ENCODE peak calls at places on chromosomes 3 and 15, in six cellular contexts. W is CD8-positive, alpha-beta memory T cell; M is pancreas; P is PC-3; D is CD8-positive, alpha-beta T cell; S is lower lobe of right lung. F is an unnamed sample.
A peak's percentile ranks its signal among the peaks of the same experiment; 100 is the strongest.

GRCh38 chr15:67396109-67396508 is 124.8 kb upstream of the C15orf61 start:
- DNase-seq in W (no peak), M (no peak), P (no peak), D (no peak), S (no peak), F (no peak)

GRCh38 chr3:22862111-22862510 is 341.0 kb upstream of the UBE2E2 start:
- DNase-seq in W (no peak), M (no peak), P (no peak), D (no peak), S (no peak), F (no peak)

GRCh38 chr3:143060906-143061305 is 58.7 kb upstream of the CHST2 start:
- DNase-seq in W (no peak), M (no peak), P (no peak), D (no peak), S (no peak), F (no peak)

GRCh38 chr15:75367406-75367912 is 948 bp downstream of the MAN2C1 start:
- DNase-seq in W (no peak), M (peak; percentile 9), P (no peak), D (no peak), S (no peak), F (no peak)

GRCh38 chr15:65377105-65377975 is 462 bp downstream of the IGDCC3 start:
- DNase-seq in W (no peak), M (no peak), P (no peak), D (no peak), S (no peak), F (no peak)

GRCh38 chr3:35438101-35438500 is 201.2 kb upstream of the ARPP21 start:
- DNase-seq in W (no peak), M (no peak), P (no peak), D (no peak), S (no peak), F (no peak)

GRCh38 chr3:77066829-77067228 is 26.9 kb downstream of the ROBO2 start:
- DNase-seq in W (no peak), M (no peak), P (no peak), D (no peak), S (no peak), F (no peak)

GRCh38 chr15:40915679-40916078 is 13.5 kb upstream of the DLL4 start:
- DNase-seq in W (no peak), M (no peak), P (no peak), D (no peak), S (no peak), F (no peak)

GRCh38 chr3:155435821-155436220 is 142.3 kb upstream of the STRIT1 start:
- DNase-seq in W (no peak), M (no peak), P (no peak), D (no peak), S (no peak), F (no peak)

GRCh38 chr3:193974147-193974546 is 161.8 kb upstream of the HES1 start:
- DNase-seq in W (no peak), M (no peak), P (no peak), D (no peak), S (no peak), F (no peak)

GRCh38 chr15:59846100-59846499 is 157.0 kb upstream of the BNIP2 start:
- DNase-seq in W (no peak), M (no peak), P (no peak), D (no peak), S (no peak), F (no peak)

GRCh38 chr3:177921153-177921552 is 615.1 kb upstream of the KCNMB2 start:
- DNase-seq in W (no peak), M (no peak), P (no peak), D (no peak), S (no peak), F (no peak)

GRCh38 chr15:39124155-39124924 is 456.5 kb upstream of the THBS1 start:
- DNase-seq in W (no peak), M (no peak), P (peak; percentile 66), D (no peak), S (no peak), F (no peak)

GRCh38 chr3:122665226-122665786 is 15.3 kb upstream of the PARP14 start:
- DNase-seq in W (no peak), M (no peak), P (no peak), D (no peak), S (no peak), F (no peak)

GRCh38 chr3:39808467-39809180 is 785 bp upstream of the MYRIP start:
- DNase-seq in W (no peak), M (peak; percentile 22), P (no peak), D (no peak), S (no peak), F (peak; percentile 72)

GRCh38 chr3:170622369-170623159 is 36.7 kb upstream of the SLC7A14 start:
- DNase-seq in W (no peak), M (no peak), P (no peak), D (no peak), S (no peak), F (no peak)

GRCh38 chr3:46221368-46221767 is 13.3 kb upstream of the CCR1 start:
- DNase-seq in W (no peak), M (no peak), P (no peak), D (no peak), S (no peak), F (no peak)

GRCh38 chr3:78794431-78794830 is 973.4 kb downstream of the ROBO1 start:
- DNase-seq in W (no peak), M (no peak), P (no peak), D (no peak), S (no peak), F (no peak)
- H3K4me1 ChIP-seq in W (no peaks in the 10 kb centered on the region), M (no peaks in the 10 kb centered on the region), P (peaks cover 14% of the 10 kb centered on the region), D (no peaks in the 10 kb centered on the region), S (no peaks in the 10 kb centered on the region), F (no peaks in the 10 kb centered on the region)

GRCh38 chr15:58734859-58735258 is 14.6 kb downstream of the ADAM10 start:
- DNase-seq in W (no peak), M (no peak), P (no peak), D (no peak), S (no peak), F (no peak)
- H3K4me1 ChIP-seq in W (peaks cover 47% of the 10 kb centered on the region), M (peaks cover 7% of the 10 kb centered on the region), P (peaks cover 15% of the 10 kb centered on the region), D (peaks cover 33% of the 10 kb centered on the region), S (peaks cover 48% of the 10 kb centered on the region), F (peaks cover 3% of the 10 kb centered on the region)

GRCh38 chr3:186950402-186951093 is 20.2 kb downstream of the ST6GAL1 start:
- DNase-seq in W (no peak), M (no peak), P (no peak), D (no peak), S (no peak), F (no peak)
- H3K4me1 ChIP-seq in W (peaks cover 62% of the 10 kb centered on the region), M (peaks cover 8% of the 10 kb centered on the region), P (no peaks in the 10 kb centered on the region), D (peaks cover 25% of the 10 kb centered on the region), S (peaks cover 29% of the 10 kb centered on the region), F (peaks cover 7% of the 10 kb centered on the region)

GRCh38 chr3:149475451-149476060 is 1.1 kb downstream of the TM4SF4 start:
- DNase-seq in W (no peak), M (no peak), P (no peak), D (no peak), S (no peak), F (no peak)
- H3K4me1 ChIP-seq in W (no peaks in the 10 kb centered on the region), M (peaks cover 47% of the 10 kb centered on the region), P (peaks cover 48% of the 10 kb centered on the region), D (no peaks in the 10 kb centered on the region), S (peaks cover 40% of the 10 kb centered on the region), F (peaks cover 3% of the 10 kb centered on the region)

DNA sequence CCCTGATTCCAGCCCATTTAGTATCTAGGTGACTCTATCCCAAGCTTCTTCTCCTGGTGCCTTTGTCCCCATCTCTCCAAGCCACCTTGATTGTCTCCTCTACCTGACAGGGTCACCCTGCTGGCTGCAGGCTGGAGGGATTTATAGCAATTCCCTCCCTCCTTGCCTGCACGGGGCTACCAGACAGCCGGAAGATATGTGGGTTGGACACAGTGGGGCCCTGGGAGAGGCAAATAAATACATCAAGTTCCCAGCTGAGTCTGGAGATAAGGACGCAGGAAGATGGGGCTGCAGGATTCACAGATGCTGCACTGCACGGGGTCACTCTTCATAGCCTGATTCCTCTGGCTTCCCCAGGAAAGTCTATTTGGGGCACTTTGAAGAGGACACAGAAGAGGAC is 9.3 kb upstream of the ISLR2 start:
- DNase-seq in W (no peak), M (no peak), P (no peak), D (no peak), S (no peak), F (no peak)
- H3K4me1 ChIP-seq in W (no peaks in the 10 kb centered on the region), M (no peaks in the 10 kb centered on the region), P (no peaks in the 10 kb centered on the region), D (no peaks in the 10 kb centered on the region), S (no peaks in the 10 kb centered on the region), F (no peaks in the 10 kb centered on the region)

DNA sequence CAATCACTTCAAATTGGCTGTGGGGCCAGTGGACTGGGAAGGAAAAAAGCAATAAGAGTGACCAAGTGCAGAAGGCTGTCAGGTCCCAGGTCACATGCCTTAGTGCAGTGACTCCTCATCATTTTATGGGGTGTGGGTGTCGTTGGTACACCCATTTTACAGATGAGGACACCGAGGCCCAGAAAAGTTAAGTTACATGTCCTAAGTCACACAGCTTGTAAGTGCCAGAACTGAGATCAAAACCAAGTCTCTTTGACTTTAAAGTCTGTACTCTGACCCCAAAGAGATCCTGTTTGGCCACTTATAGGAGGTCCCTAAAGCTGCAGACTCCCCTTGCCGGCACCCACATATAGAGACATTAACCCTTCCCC is 63.0 kb upstream of the POLG start:
- DNase-seq in W (no peak), M (no peak), P (no peak), D (no peak), S (no peak), F (no peak)
- H3K4me1 ChIP-seq in W (no peaks in the 10 kb centered on the region), M (peaks cover 9% of the 10 kb centered on the region), P (peaks cover 6% of the 10 kb centered on the region), D (peaks cover 13% of the 10 kb centered on the region), S (peaks cover 10% of the 10 kb centered on the region), F (no peaks in the 10 kb centered on the region)

GRCh38 chr3:138898708-138899107 is 48.2 kb downstream of the FOXL2 start:
- DNase-seq in W (no peak), M (no peak), P (no peak), D (no peak), S (no peak), F (no peak)
- H3K4me1 ChIP-seq in W (no peaks in the 10 kb centered on the region), M (peaks cover 4% of the 10 kb centered on the region), P (no peaks in the 10 kb centered on the region), D (no peaks in the 10 kb centered on the region), S (no peaks in the 10 kb centered on the region), F (peaks cover 6% of the 10 kb centered on the region)

DNA sequence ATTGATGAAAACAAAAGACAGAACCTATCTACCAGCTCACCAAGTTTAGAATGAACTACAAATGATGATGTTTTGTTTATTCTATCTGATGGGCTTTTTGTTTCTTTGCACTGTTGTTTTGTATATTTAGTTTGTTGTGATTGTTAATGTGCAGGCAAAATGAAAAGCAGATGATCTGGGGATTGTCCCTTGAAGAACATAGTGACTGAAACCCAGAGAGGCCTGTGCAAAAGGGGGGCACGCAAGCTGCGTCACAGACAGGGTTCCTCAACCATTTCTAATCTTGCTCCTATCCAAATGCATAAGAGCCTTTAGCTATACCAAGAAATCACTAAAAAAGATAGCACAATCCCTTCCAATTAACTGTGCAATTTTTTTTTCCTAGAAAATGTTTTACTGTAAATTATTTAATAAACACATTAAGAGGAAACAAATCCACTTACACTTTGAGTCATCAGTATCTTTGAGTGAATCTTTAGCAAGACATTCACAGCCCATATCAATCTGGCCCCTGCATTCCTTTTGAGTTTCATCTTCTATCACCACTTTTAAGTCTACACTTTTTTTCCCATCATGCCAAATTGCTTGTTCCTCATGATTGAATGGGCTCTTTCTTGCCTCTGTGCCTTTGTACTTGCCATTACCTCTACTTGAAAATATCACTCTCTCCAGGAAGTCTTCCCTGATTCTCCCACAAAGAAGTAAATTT is 220.3 kb downstream of the ATP8B4 start:
- DNase-seq in W (no peak), M (no peak), P (no peak), D (no peak), S (no peak), F (no peak)
- H3K4me1 ChIP-seq in W (no peaks in the 10 kb centered on the region), M (no peaks in the 10 kb centered on the region), P (peaks cover 27% of the 10 kb centered on the region), D (no peaks in the 10 kb centered on the region), S (no peaks in the 10 kb centered on the region), F (peaks cover 2% of the 10 kb centered on the region)